ENCODE peak calls at places on chromosomes 4 and X, in seven cellular contexts. Z is epithelial cell of esophagus, H is fibroblast of pulmonary artery, B is mucosa of descending colon, E is AG04450, O is hepatocyte, T is lung. D is an unnamed sample.

GRCh38 chrX:24391843-24392242 is 31.4 kb downstream of the SUPT20HL1 start:
- DNase-seq in H (no peak), E (no peak), Z (no peak), O (no peak), T (no peak), B (no peak), D (no peak)

GRCh38 chrX:63652086-63652775 is 132.8 kb downstream of the ARHGEF9 start:
- DNase-seq in Z (no peak), O (no peak), T (no peak), H (no peak), E (no peak), B (no peak), D (no peak)

GRCh38 chrX:118773782-118774181 is 46.4 kb downstream of the IL13RA1 start:
- DNase-seq in T (peak; percentile 46), B (no peak), H (no peak), O (peak; percentile 42), Z (peak; percentile 93), E (no peak), D (peak; percentile 2)

GRCh38 chr4:6762244-6762615 is 20.3 kb upstream of the KIAA0232 start:
- DNase-seq in T (no peak), Z (no peak), B (no peak), H (no peak), E (no peak), O (no peak), D (no peak)

GRCh38 chr4:113996599-113997177 is 17.2 kb upstream of the ARSJ start:
- DNase-seq in H (no peak), O (no peak), T (no peak), E (no peak), B (no peak), Z (peak; percentile 86), D (no peak)

GRCh38 chr4:153232768-153233167 is 28.5 kb downstream of the TRIM2 start:
- DNase-seq in O (peak; percentile 43), B (peak; percentile 66), E (no peak), H (no peak), Z (no peak), T (peak; percentile 38), D (peak; percentile 23)

GRCh38 chr4:112130903-112131302 is 14.4 kb upstream of the FAM241A start:
- DNase-seq in E (no peak), B (no peak), Z (peak; percentile 21), T (no peak), H (no peak), O (no peak), D (peak; percentile 27)

GRCh38 chrX:3711331-3711917 is 2.0 kb downstream of the PRKX start:
- DNase-seq in Z (no peak), B (peak; percentile 27), H (no peak), O (no peak), T (no peak), E (no peak), D (no peak)

GRCh38 chrX:54891573-54891972 is 29.1 kb upstream of the TRO start:
- DNase-seq in E (no peak), T (no peak), H (peak; percentile 59), Z (peak; percentile 51), O (peak; percentile 30), B (no peak), D (peak; percentile 56)
- TF ChIP-seq CTCF in E (peak; percentile 51), T (no peak), H (peak; percentile 48), Z (peak; percentile 54), O (peak; percentile 45), B (no peak), D (no peak)

GRCh38 chrX:13476384-13476783 is 93.0 kb upstream of the EGFL6 start:
- DNase-seq in O (no peak), T (no peak), E (no peak), Z (no peak), H (no peak), B (no peak), D (no peak)
- TF ChIP-seq CTCF in O (no peak), T (no peak), E (no peak), Z (no peak), H (no peak), B (no peak), D (no peak)

DNA sequence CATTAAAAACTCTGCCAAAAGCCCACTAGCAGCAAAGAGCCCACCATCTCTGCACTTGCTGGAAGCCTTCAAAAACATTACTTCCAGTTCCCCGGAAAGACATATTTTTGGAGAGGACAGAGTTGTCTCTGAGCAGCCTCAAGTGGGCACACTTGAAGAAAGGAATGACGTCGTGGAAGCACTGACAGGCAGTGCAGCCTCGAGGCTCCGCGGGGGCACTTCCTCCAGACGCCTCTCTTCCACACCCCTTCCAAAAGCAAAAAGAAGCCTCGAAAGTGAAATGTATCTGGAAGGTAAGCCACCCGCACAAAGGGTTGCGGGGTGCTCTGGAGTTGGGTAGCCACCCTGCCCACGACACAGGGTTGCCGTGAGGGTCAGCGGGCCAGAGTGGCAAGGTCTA is 25.9 kb downstream of the OFD1 start:
- DNase-seq in H (no peak), Z (no peak), B (no peak), T (no peak), E (no peak), O (no peak), D (no peak)
- TF ChIP-seq CTCF in H (no peak), Z (no peak), B (no peak), T (no peak), E (no peak), O (no peak), D (no peak)

GRCh38 chrX:128992107-128992971 is 531.0 kb downstream of the SMARCA1 start:
- DNase-seq in E (no peak), O (no peak), T (no peak), Z (no peak), H (no peak), B (no peak), D (peak; percentile 2)
- TF ChIP-seq CTCF in E (no peak), O (no peak), T (no peak), Z (no peak), H (no peak), B (no peak), D (no peak)

DNA sequence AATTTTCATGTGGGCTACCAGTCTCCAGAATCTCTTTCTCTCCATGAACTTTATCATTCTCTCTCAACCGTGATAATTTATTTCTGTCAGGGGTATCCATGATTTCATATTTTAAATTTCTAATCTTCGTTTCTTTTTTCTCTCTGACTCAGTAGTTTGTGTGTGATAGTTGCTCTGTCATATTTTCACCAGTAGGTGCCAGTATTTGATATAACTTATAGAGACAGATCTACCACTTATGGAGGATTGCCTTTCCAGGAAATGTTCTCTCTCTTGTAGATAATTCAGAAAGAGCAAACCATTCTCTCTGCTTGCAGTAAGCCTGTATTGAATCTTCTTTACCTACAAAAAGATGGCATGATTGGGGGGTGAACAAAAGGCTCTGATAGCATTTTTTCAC is 79.3 kb upstream of the DYNLT3 start:
- DNase-seq in O (peak; percentile 39), H (peak; percentile 70), Z (peak; percentile 41), E (no peak), B (no peak), T (no peak), D (peak; percentile 45)
- TF ChIP-seq CTCF in O (peak; percentile 55), H (peak; percentile 48), Z (peak; percentile 24), E (peak; percentile 55), B (no peak), T (peak; percentile 20), D (peak; percentile 52)

DNA sequence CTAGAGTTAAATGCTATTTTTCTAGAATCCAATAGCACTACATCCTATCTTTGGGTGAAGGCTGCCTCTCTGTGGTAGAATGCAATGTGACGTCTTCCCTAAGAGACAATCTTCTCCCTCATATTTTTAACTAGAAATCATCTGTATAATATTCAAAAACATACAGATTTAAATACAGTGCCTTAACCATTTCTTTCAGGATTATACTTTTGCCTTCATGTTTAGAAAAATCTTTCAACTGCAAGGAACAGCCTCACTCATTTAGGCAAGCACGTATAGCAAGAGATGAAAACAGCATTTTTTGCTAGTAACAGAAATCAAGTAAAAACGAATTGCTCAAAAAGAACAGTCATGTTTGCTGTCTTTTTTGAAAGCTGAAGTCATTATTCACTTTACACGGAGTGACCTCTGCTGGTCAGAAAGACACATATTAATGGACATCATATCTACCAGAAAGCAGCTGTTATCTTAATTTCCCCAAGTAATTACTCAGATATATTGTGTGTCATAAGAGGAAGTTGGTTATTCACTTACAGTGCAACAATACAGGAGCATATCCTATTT is 422.3 kb downstream of the STPG2 start:
- DNase-seq in E (no peak), H (peak; percentile 70), B (no peak), T (no peak), Z (peak; percentile 67), O (peak; percentile 28), D (peak; percentile 62)
- TF ChIP-seq CTCF in E (no peak), H (peak; percentile 41), B (no peak), T (no peak), Z (peak; percentile 40), O (peak; percentile 55), D (peak; percentile 36)

GRCh38 chrX:1323315-1323714 is 13.3 kb upstream of the IL3RA start:
- DNase-seq in B (peak; percentile 61), O (peak; percentile 58), Z (no peak), E (no peak), T (peak; percentile 35), H (no peak), D (no peak)
- TF ChIP-seq CTCF in B (peak; percentile 16), O (peak; percentile 38), Z (no peak), E (no peak), T (peak; percentile 7), H (no peak), D (peak; percentile 23)

GRCh38 chr4:176760468-176760867 is 32.3 kb downstream of the VEGFC start:
- DNase-seq in O (no peak), H (peak; percentile 60), E (no peak), T (no peak), B (no peak), Z (no peak), D (no peak)

GRCh38 chr4:176761872-176762271 is 30.9 kb downstream of the VEGFC start:
- DNase-seq in B (no peak), H (no peak), O (no peak), E (no peak), Z (no peak), T (no peak), D (no peak)

GRCh38 chr4:176767183-176767582 is 25.5 kb downstream of the VEGFC start:
- DNase-seq in E (no peak), Z (no peak), H (peak; percentile 82), B (no peak), T (no peak), O (no peak), D (no peak)

GRCh38 chr4:176758731-176759130 is 34.0 kb downstream of the VEGFC start:
- DNase-seq in Z (no peak), H (no peak), T (no peak), E (no peak), B (no peak), O (no peak), D (no peak)

DNA sequence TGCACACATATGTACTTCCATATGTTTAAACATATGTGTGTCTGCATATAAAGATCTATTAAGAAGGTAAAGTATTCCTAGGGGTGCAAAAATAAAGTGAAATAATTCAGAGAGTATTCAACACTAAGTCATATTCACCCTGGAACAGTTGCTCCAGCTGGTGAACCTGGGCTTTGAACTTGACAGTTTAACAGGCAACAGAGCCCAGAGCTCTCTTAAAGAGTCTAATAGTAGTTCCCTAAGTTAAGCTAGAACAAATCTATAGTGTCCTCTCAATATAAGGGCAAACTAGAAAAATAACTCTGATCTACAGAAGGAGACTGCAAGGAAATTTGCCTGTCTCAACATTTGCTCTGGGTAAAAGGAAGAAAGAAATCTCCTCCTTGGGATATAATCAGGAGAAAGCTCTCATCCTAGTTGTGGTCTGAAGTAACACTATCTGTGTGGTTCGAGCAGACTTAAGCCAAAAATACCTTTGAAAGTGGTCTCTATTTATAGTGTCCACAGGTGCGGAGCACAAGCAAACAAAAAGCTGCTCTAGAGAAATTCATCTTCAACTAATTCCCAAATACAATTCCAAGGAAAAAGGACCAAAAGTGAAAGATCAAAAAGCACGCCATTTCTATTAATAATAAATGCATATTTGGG is 29.9 kb downstream of the VEGFC start:
- DNase-seq in O (no peak), B (no peak), T (no peak), Z (no peak), H (no peak), E (no peak), D (no peak)
- TF ChIP-seq CTCF in O (no peak), B (no peak), T (no peak), Z (no peak), H (no peak), E (no peak), D (no peak)

GRCh38 chr4:104015680-104016079 is 295.9 kb upstream of the TACR3 start:
- DNase-seq in B (no peak), H (peak; percentile 2), E (no peak), O (peak; percentile 30), Z (peak; percentile 43), T (no peak), D (peak; percentile 38)
- TF ChIP-seq CTCF in B (no peak), H (no peak), E (no peak), O (peak; percentile 58), Z (peak; percentile 72), T (no peak), D (peak; percentile 33)